ENCODE peak calls at places on chromosomes 16 and 17, in ten cellular contexts. L, G, E, R, P, B, A, K, D and T are unnamed samples.

GRCh38 chr16:1528921-1529537 is 4.4 kb upstream of the TMEM204 start:
- DNase-seq in E (no peak), G (no peak), L (no peak), K (no peak), B (no peak), P (no peak), A (no peak), R (no peak), D (no peak), T (no peak)

GRCh38 chr16:55876854-55877253 is 1.7 kb upstream of the CES5A start:
- DNase-seq in P (no peak), E (no peak), A (no peak), R (no peak), G (no peak), L (no peak), D (no peak), K (no peak), B (no peak), T (no peak)

GRCh38 chr17:47853616-47854015 is 2.7 kb upstream of the SP6 start:
- DNase-seq in G (no peak), K (no peak), L (no peak), R (no peak), B (no peak), D (no peak), A (no peak), P (no peak), E (no peak), T (no peak)

GRCh38 chr16:56561126-56561525 is 3.7 kb upstream of the MT4 start:
- DNase-seq in A (no peak), L (no peak), B (no peak), K (no peak), R (no peak), E (no peak), D (no peak), P (no peak), G (no peak), T (no peak)

GRCh38 chr17:70483624-70484023 is 314.3 kb downstream of the KCNJ2 start:
- DNase-seq in B (no peak), L (peak; percentile 6), A (no peak), E (no peak), D (no peak), P (no peak), G (no peak), K (no peak), R (no peak), T (no peak)

GRCh38 chr16:87319011-87319410 is 1.8 kb upstream of the C16orf95 start:
- DNase-seq in A (no peak), K (no peak), L (no peak), G (no peak), R (no peak), D (no peak), P (no peak), E (no peak), B (no peak), T (no peak)

GRCh38 chr17:48612456-48612853 is 1.6 kb upstream of the HOXB7 start:
- DNase-seq in D (no peak), G (no peak), L (no peak), P (peak; percentile 60), E (no peak), B (no peak), A (no peak), K (no peak), R (no peak), T (no peak)

GRCh38 chr16:69863882-69864281 is 87.3 kb upstream of the CLEC18A start:
- DNase-seq in R (no peak), K (no peak), P (no peak), A (no peak), D (no peak), B (no peak), G (no peak), L (no peak), E (no peak), T (no peak)

GRCh38 chr16:51630051-51630450 is 479.0 kb upstream of the SALL1 start:
- DNase-seq in G (no peak), K (no peak), A (no peak), E (no peak), P (no peak), B (no peak), L (no peak), R (no peak), D (no peak), T (no peak)

GRCh38 chr17:28878981-28879380 is 18.6 kb downstream of the FLOT2 start:
- DNase-seq in L (no peak), E (peak; percentile 61), K (no peak), D (no peak), G (no peak), R (peak; percentile 38), P (peak; percentile 44), A (no peak), B (no peak), T (no peak)

GRCh38 chr16:81774348-81774747 is 4.7 kb upstream of the PLCG2 start:
- DNase-seq in L (no peak), G (peak; percentile 72), D (no peak), B (no peak), P (no peak), R (no peak), A (no peak), K (no peak), E (no peak), T (no peak)
- H3K27ac ChIP-seq in L (no peak overlapping the region), G (no peak overlapping the region), D (no peak overlapping the region), B (no peak overlapping the region), P (no peak overlapping the region), R (no peak overlapping the region), A (no peak overlapping the region), K (no peak overlapping the region), E (no peak overlapping the region), T (no peak overlapping the region)

GRCh38 chr16:168424-168823 is 2.6 kb downstream of the HBM start:
- DNase-seq in P (no peak), K (no peak), G (no peak), B (no peak), E (no peak), R (no peak), A (no peak), L (no peak), D (no peak), T (no peak)

GRCh38 chr16:165539-166374 is at the start of gene HBM:
- DNase-seq in R (no peak), G (no peak), D (no peak), A (no peak), K (no peak), L (no peak), E (no peak), P (no peak), B (no peak), T (no peak)

GRCh38 chr16:165218-165538 is 600 bp upstream of the HBM start:
- DNase-seq in A (no peak), R (no peak), P (no peak), G (no peak), L (no peak), E (no peak), K (no peak), B (no peak), D (no peak), T (no peak)

GRCh38 chr16:167117-167462 is 1.3 kb downstream of the HBM start:
- DNase-seq in A (no peak), R (no peak), B (no peak), E (no peak), L (no peak), D (no peak), K (no peak), G (no peak), P (no peak), T (no peak)

DNA sequence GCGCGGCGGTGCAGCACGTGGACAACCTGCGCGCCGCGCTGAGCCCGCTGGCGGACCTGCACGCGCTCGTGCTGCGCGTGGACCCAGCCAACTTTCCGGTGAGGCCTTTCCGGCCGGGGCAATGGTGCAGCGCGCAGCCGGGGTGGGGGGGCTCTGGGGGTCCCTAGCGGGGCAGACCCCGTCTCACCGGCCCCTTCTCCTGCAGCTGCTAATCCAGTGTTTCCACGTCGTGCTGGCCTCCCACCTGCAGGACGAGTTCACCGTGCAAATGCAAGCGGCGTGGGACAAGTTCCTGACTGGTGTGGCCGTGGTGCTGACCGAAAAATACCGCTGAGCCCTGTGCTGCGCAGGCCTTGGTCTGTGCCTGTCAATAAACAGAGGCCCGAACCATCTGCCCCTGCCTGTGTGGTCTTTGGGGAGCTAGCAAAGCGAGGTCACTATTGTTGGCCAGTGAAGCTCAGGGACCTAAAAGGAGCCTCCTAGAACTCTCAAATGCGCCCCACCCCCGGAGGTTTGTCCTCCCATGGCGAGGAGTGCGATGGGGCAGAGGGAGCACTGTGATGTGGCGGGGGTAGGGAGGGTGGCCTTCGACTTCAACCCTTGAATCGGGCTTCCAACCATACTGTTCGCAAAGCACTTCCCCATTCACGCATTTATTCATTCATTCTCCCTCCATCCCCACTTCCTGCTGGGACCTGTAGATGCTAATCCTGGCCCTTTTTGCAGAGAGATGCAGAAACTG is 768 bp downstream of the HBM start:
- DNase-seq in D (no peak), G (no peak), P (no peak), R (no peak), E (no peak), K (no peak), L (no peak), A (no peak), B (no peak), T (no peak)
- H3K27me3 ChIP-seq in D (peaks cover 42% of the 10 kb centered on the region), G (peaks cover 66% of the 10 kb centered on the region), P (peaks cover 37% of the 10 kb centered on the region), R (peaks cover 38% of the 10 kb centered on the region), E (peaks cover 27% of the 10 kb centered on the region), K (no peaks in the 10 kb centered on the region), L (no peaks in the 10 kb centered on the region), A (peaks cover 47% of the 10 kb centered on the region), B (peaks cover 71% of the 10 kb centered on the region), T (no peaks in the 10 kb centered on the region)

GRCh38 chr17:31391496-31391949 is at the start of gene RAB11FIP4:
- DNase-seq in B (no peak), A (no peak), E (no peak), K (no peak), G (no peak), P (peak; percentile 23), D (no peak), L (no peak), R (no peak), T (no peak)
- H3K4me3 ChIP-seq in B (peak within 1 kb of the TSS; percentile 57), A (peak within 1 kb of the TSS; percentile 38), E (peak within 1 kb of the TSS; percentile 37), K (peak within 1 kb of the TSS; percentile 36), G (peak within 1 kb of the TSS; percentile 35), P (peak within 1 kb of the TSS; percentile 39), D (peak within 1 kb of the TSS; percentile 26), L (no peak within 1 kb of the TSS), R (peak within 1 kb of the TSS; percentile 46), T (no peak within 1 kb of the TSS)

GRCh38 chr17:61221181-61221580 is 178.5 kb upstream of the TBX2 start:
- DNase-seq in B (no peak), R (no peak), P (no peak), E (no peak), L (no peak), K (no peak), D (no peak), G (no peak), A (no peak), T (no peak)
- H3K27ac ChIP-seq in B (no peak overlapping the region), R (no peak overlapping the region), P (no peak overlapping the region), E (no peak overlapping the region), L (peak overlapping the region; percentile 83), K (no peak overlapping the region), D (no peak overlapping the region), G (no peak overlapping the region), A (no peak overlapping the region), T (no peak overlapping the region)

GRCh38 chr17:16081507-16082087 is 82.0 kb downstream of the TTC19 start:
- DNase-seq in D (no peak), B (no peak), A (no peak), G (no peak), E (no peak), P (no peak), K (no peak), R (no peak), L (no peak), T (no peak)
- H3K27me3 ChIP-seq in D (no peaks in the 10 kb centered on the region), B (no peaks in the 10 kb centered on the region), A (no peaks in the 10 kb centered on the region), G (no peaks in the 10 kb centered on the region), E (no peaks in the 10 kb centered on the region), P (no peaks in the 10 kb centered on the region), K (no peaks in the 10 kb centered on the region), R (no peaks in the 10 kb centered on the region), L (no peaks in the 10 kb centered on the region), T (no peaks in the 10 kb centered on the region)